ENCODE peak calls at places on chromosome 12, in seven cellular contexts. A, N, K, G, Y, S and D are unnamed samples.

GRCh38 chr12:6058481-6059161 is 65.8 kb downstream of the VWF start:
- DNase-seq in Y (no peak), K (no peak), S (no peak), A (no peak), G (no peak), N (no peak), D (no peak)

GRCh38 chr12:76569685-76570604 is 10.4 kb upstream of the OSBPL8 start:
- DNase-seq in S (no peak), G (no peak), N (no peak), K (no peak), A (no peak), Y (no peak), D (no peak)

GRCh38 chr12:121930862-121931261 is 12.5 kb downstream of the CFAP251 start:
- DNase-seq in G (no peak), N (no peak), S (no peak), A (no peak), K (no peak), Y (no peak), D (no peak)

GRCh38 chr12:4918950-4919660 is 9.4 kb downstream of the KCNA1 start:
- DNase-seq in G (no peak), S (peak; percentile 33), K (no peak), A (no peak), N (no peak), Y (peak; percentile 35), D (no peak)

GRCh38 chr12:93001407-93001806 is 72.3 kb upstream of the EEA1 start:
- DNase-seq in S (no peak), A (no peak), N (no peak), Y (no peak), K (no peak), G (no peak), D (no peak)

GRCh38 chr12:95547522-95548055 is 3.7 kb downstream of the USP44 start:
- DNase-seq in N (no peak), S (no peak), A (no peak), G (peak; percentile 74), Y (peak; percentile 63), K (no peak), D (no peak)

GRCh38 chr12:122185494-122186082 is 2.7 kb downstream of the LRRC43 start:
- DNase-seq in A (no peak), G (no peak), N (no peak), K (no peak), S (no peak), Y (no peak), D (no peak)

GRCh38 chr12:100391856-100392255 is 35.0 kb downstream of the SLC17A8 start:
- DNase-seq in K (no peak), N (no peak), Y (peak; percentile 25), A (peak; percentile 17), S (peak; percentile 60), G (no peak), D (no peak)

GRCh38 chr12:96141216-96141944 is 52.8 kb upstream of the ELK3 start:
- DNase-seq in N (no peak), S (no peak), K (no peak), G (peak; percentile 35), A (no peak), Y (peak; percentile 87), D (no peak)

GRCh38 chr12:44377443-44378160 is 498.5 kb downstream of the NELL2 start:
- DNase-seq in K (no peak), S (peak; percentile 95), N (peak; percentile 25), A (no peak), G (no peak), Y (no peak), D (no peak)

GRCh38 chr12:116590561-116590960 is 31.4 kb downstream of the MAP1LC3B2 start:
- DNase-seq in S (peak; percentile 47), A (peak; percentile 7), N (no peak), G (no peak), Y (no peak), K (no peak), D (no peak)

GRCh38 chr12:28222081-28222700 is 31.9 kb downstream of the CCDC91 start:
- DNase-seq in A (no peak), G (no peak), Y (no peak), N (no peak), K (no peak), S (no peak), D (peak; percentile 37)

GRCh38 chr12:76290963-76291859 is 57.0 kb downstream of the BBS10 start:
- DNase-seq in K (no peak), G (no peak), A (no peak), S (no peak), N (no peak), Y (no peak), D (no peak)

GRCh38 chr12:24487606-24488005 is 461.3 kb downstream of the BCAT1 start:
- DNase-seq in G (no peak), N (no peak), K (no peak), Y (peak; percentile 80), S (no peak), A (no peak), D (no peak)

GRCh38 chr12:122087431-122088180 is 9.1 kb downstream of the MLXIP start:
- DNase-seq in N (no peak), G (no peak), S (no peak), K (no peak), A (no peak), Y (no peak), D (no peak)

GRCh38 chr12:84508325-84508861 is 404.2 kb downstream of the SLC6A15 start:
- DNase-seq in G (peak; percentile 88), S (peak; percentile 96), N (peak; percentile 36), A (peak; percentile 97), Y (peak; percentile 87), K (no peak), D (no peak)

GRCh38 chr12:19771858-19772257 is 332.6 kb downstream of the AEBP2 start:
- DNase-seq in K (no peak), Y (peak; percentile 51), A (no peak), G (no peak), S (no peak), N (no peak), D (no peak)

GRCh38 chr12:62646566-62646965 is 179.9 kb downstream of the MON2 start:
- DNase-seq in K (no peak), S (no peak), A (no peak), Y (no peak), G (no peak), N (no peak), D (no peak)

GRCh38 chr12:52821826-52822660 is 8.1 kb upstream of the KRT4 start:
- DNase-seq in Y (no peak), N (no peak), A (no peak), G (no peak), K (no peak), S (no peak), D (no peak)

GRCh38 chr12:56299308-56299852 is 750 bp downstream of the CS start:
- DNase-seq in G (peak; percentile 14), N (peak; percentile 34), Y (peak; percentile 23), A (no peak), S (peak; percentile 61), K (peak; percentile 38), D (no peak)

GRCh38 chr12:87305481-87305880 is 723.7 kb downstream of the C12orf50 start:
- DNase-seq in S (peak; percentile 4), Y (no peak), G (no peak), N (no peak), A (no peak), K (no peak), D (no peak)

GRCh38 chr12:112164326-112164660 is 38.9 kb downstream of the TRAFD1 start:
- DNase-seq in N (no peak), G (no peak), S (no peak), Y (no peak), K (no peak), A (no peak), D (no peak)

GRCh38 chr12:64538146-64538545 is 72.1 kb upstream of the RASSF3 start:
- DNase-seq in Y (peak; percentile 65), K (no peak), A (no peak), S (no peak), N (no peak), G (no peak), D (no peak)

GRCh38 chr12:32896438-32897275 is at the start of gene PKP2:
- DNase-seq in N (peak; percentile 84), G (no peak), K (no peak), Y (no peak), A (peak; percentile 75), S (peak; percentile 90), D (no peak)

GRCh38 chr12:18439541-18439940 is 178.2 kb downstream of the PIK3C2G start:
- DNase-seq in K (no peak), G (peak; percentile 21), N (no peak), S (no peak), Y (peak; percentile 56), A (no peak), D (no peak)

GRCh38 chr12:53569174-53569557 is 57.0 kb downstream of the ATF7 start:
- DNase-seq in S (peak; percentile 34), N (no peak), Y (peak; percentile 43), K (no peak), A (no peak), G (peak; percentile 12), D (no peak)

GRCh38 chr12:9241301-9241700 is 33.1 kb upstream of the PZP start:
- DNase-seq in Y (no peak), S (no peak), K (no peak), N (no peak), A (no peak), G (no peak), D (no peak)

GRCh38 chr12:71636704-71637115 is 26.9 kb downstream of the ZFC3H1 start:
- DNase-seq in S (peak; percentile 74), Y (peak; percentile 79), N (peak; percentile 67), G (peak; percentile 23), K (no peak), A (peak; percentile 55), D (no peak)

GRCh38 chr12:66188584-66189475 is at the start of gene IRAK3:
- DNase-seq in S (peak; percentile 46), N (peak; percentile 19), Y (peak; percentile 67), K (peak; percentile 1), A (no peak), G (peak; percentile 59), D (peak; percentile 14)

GRCh38 chr12:10621278-10621677 is 7.9 kb upstream of the MAGOHB start:
- DNase-seq in A (no peak), N (no peak), S (no peak), Y (no peak), K (no peak), G (no peak), D (no peak)

GRCh38 chr12:114339626-114340025 is 66.3 kb downstream of the TBX5 start:
- DNase-seq in N (no peak), S (no peak), K (no peak), G (peak; percentile 77), Y (peak; percentile 96), A (no peak), D (no peak)